ENCODE peak calls at places on chromosomes 16 and 17, in nine cellular contexts. One of them, this sample, is unnamed.

GRCh38 chr16:2493608-2494007 is 18.7 kb downstream of the TBC1D24 start:
- DNase-seq in ascending aorta: no peak
- DNase-seq in H4: no peak
- DNase-seq in stimulated activated CD8-positive, alpha-beta memory T cell treated with anti-CD3 and anti-CD28 coated beads, Interleukin-15, amount 100 ng/mL, for 4 hours: no peak
- DNase-seq in cardiac muscle cell: no peak
- DNase-seq in GM20000: no peak
- DNase-seq in H54: no peak
- DNase-seq in activated CD8-positive, alpha-beta T cell treated with anti-CD3 and anti-CD28 coated beads for 36 hours: no peak
- DNase-seq in HuH-7.5: no peak
- DNase-seq in this sample: no peak

GRCh38 chr17:31074772-31075538 is 19.8 kb upstream of the NF1 start:
- DNase-seq in ascending aorta: peak; percentile 5
- DNase-seq in H4: no peak
- DNase-seq in stimulated activated CD8-positive, alpha-beta memory T cell treated with anti-CD3 and anti-CD28 coated beads, Interleukin-15, amount 100 ng/mL, for 4 hours: no peak
- DNase-seq in cardiac muscle cell: peak; percentile 48
- DNase-seq in GM20000: no peak
- DNase-seq in H54: no peak
- DNase-seq in activated CD8-positive, alpha-beta T cell treated with anti-CD3 and anti-CD28 coated beads for 36 hours: no peak
- DNase-seq in HuH-7.5: no peak
- DNase-seq in this sample: no peak

GRCh38 chr16:68286153-68287074 is 22.1 kb downstream of the SLC7A6 start:
- DNase-seq in ascending aorta: no peak
- DNase-seq in H4: no peak
- DNase-seq in stimulated activated CD8-positive, alpha-beta memory T cell treated with anti-CD3 and anti-CD28 coated beads, Interleukin-15, amount 100 ng/mL, for 4 hours: no peak
- DNase-seq in cardiac muscle cell: no peak
- DNase-seq in GM20000: peak; percentile 35
- DNase-seq in H54: no peak
- DNase-seq in activated CD8-positive, alpha-beta T cell treated with anti-CD3 and anti-CD28 coated beads for 36 hours: no peak
- DNase-seq in HuH-7.5: no peak
- DNase-seq in this sample: no peak

GRCh38 chr16:47519037-47519436 is 57.9 kb downstream of the PHKB start:
- DNase-seq in ascending aorta: no peak
- DNase-seq in H4: no peak
- DNase-seq in stimulated activated CD8-positive, alpha-beta memory T cell treated with anti-CD3 and anti-CD28 coated beads, Interleukin-15, amount 100 ng/mL, for 4 hours: no peak
- DNase-seq in cardiac muscle cell: no peak
- DNase-seq in GM20000: no peak
- DNase-seq in H54: no peak
- DNase-seq in activated CD8-positive, alpha-beta T cell treated with anti-CD3 and anti-CD28 coated beads for 36 hours: no peak
- DNase-seq in HuH-7.5: no peak
- DNase-seq in this sample: no peak

GRCh38 chr17:83110755-83111154 is 31.3 kb downstream of the METRNL start:
- DNase-seq in ascending aorta: no peak
- DNase-seq in H4: no peak
- DNase-seq in stimulated activated CD8-positive, alpha-beta memory T cell treated with anti-CD3 and anti-CD28 coated beads, Interleukin-15, amount 100 ng/mL, for 4 hours: no peak
- DNase-seq in cardiac muscle cell: no peak
- DNase-seq in GM20000: no peak
- DNase-seq in H54: no peak
- DNase-seq in activated CD8-positive, alpha-beta T cell treated with anti-CD3 and anti-CD28 coated beads for 36 hours: no peak
- DNase-seq in HuH-7.5: no peak
- DNase-seq in this sample: no peak

GRCh38 chr17:33888455-33888854 is 366.6 kb upstream of the CCL2 start:
- DNase-seq in ascending aorta: no peak
- DNase-seq in H4: peak; percentile 22
- DNase-seq in stimulated activated CD8-positive, alpha-beta memory T cell treated with anti-CD3 and anti-CD28 coated beads, Interleukin-15, amount 100 ng/mL, for 4 hours: no peak
- DNase-seq in cardiac muscle cell: no peak
- DNase-seq in GM20000: no peak
- DNase-seq in H54: no peak
- DNase-seq in activated CD8-positive, alpha-beta T cell treated with anti-CD3 and anti-CD28 coated beads for 36 hours: peak; percentile 2
- DNase-seq in HuH-7.5: no peak
- DNase-seq in this sample: no peak

GRCh38 chr17:43085489-43085888 is 39.7 kb downstream of the BRCA1 start:
- DNase-seq in ascending aorta: no peak
- DNase-seq in H4: no peak
- DNase-seq in stimulated activated CD8-positive, alpha-beta memory T cell treated with anti-CD3 and anti-CD28 coated beads, Interleukin-15, amount 100 ng/mL, for 4 hours: no peak
- DNase-seq in cardiac muscle cell: peak; percentile 56
- DNase-seq in GM20000: no peak
- DNase-seq in H54: no peak
- DNase-seq in activated CD8-positive, alpha-beta T cell treated with anti-CD3 and anti-CD28 coated beads for 36 hours: no peak
- DNase-seq in HuH-7.5: no peak
- DNase-seq in this sample: peak; percentile 16

GRCh38 chr17:40075216-40076100 is 12.7 kb downstream of the THRA start:
- DNase-seq in ascending aorta: peak; percentile 94
- DNase-seq in H4: peak; percentile 53
- DNase-seq in stimulated activated CD8-positive, alpha-beta memory T cell treated with anti-CD3 and anti-CD28 coated beads, Interleukin-15, amount 100 ng/mL, for 4 hours: peak; percentile 36
- DNase-seq in cardiac muscle cell: peak; percentile 78
- DNase-seq in GM20000: peak; percentile 74
- DNase-seq in H54: no peak
- DNase-seq in activated CD8-positive, alpha-beta T cell treated with anti-CD3 and anti-CD28 coated beads for 36 hours: peak; percentile 73
- DNase-seq in HuH-7.5: peak; percentile 51
- DNase-seq in this sample: no peak

GRCh38 chr16:56389554-56389953 is 35.8 kb downstream of the AMFR start:
- DNase-seq in ascending aorta: no peak
- DNase-seq in H4: no peak
- DNase-seq in stimulated activated CD8-positive, alpha-beta memory T cell treated with anti-CD3 and anti-CD28 coated beads, Interleukin-15, amount 100 ng/mL, for 4 hours: no peak
- DNase-seq in cardiac muscle cell: no peak
- DNase-seq in GM20000: no peak
- DNase-seq in H54: peak; percentile 47
- DNase-seq in activated CD8-positive, alpha-beta T cell treated with anti-CD3 and anti-CD28 coated beads for 36 hours: no peak
- DNase-seq in HuH-7.5: no peak
- DNase-seq in this sample: no peak

GRCh38 chr16:88768041-88768876 is 16.8 kb downstream of the PIEZO1 start:
- DNase-seq in ascending aorta: peak; percentile 77
- DNase-seq in H4: no peak
- DNase-seq in stimulated activated CD8-positive, alpha-beta memory T cell treated with anti-CD3 and anti-CD28 coated beads, Interleukin-15, amount 100 ng/mL, for 4 hours: no peak
- DNase-seq in cardiac muscle cell: peak; percentile 90
- DNase-seq in GM20000: no peak
- DNase-seq in H54: no peak
- DNase-seq in activated CD8-positive, alpha-beta T cell treated with anti-CD3 and anti-CD28 coated beads for 36 hours: no peak
- DNase-seq in HuH-7.5: no peak
- DNase-seq in this sample: no peak

GRCh38 chr16:75660321-75660720 is 12.7 kb downstream of the TERF2IP start:
- DNase-seq in ascending aorta: no peak
- DNase-seq in H4: no peak
- DNase-seq in stimulated activated CD8-positive, alpha-beta memory T cell treated with anti-CD3 and anti-CD28 coated beads, Interleukin-15, amount 100 ng/mL, for 4 hours: no peak
- DNase-seq in cardiac muscle cell: no peak
- DNase-seq in GM20000: no peak
- DNase-seq in H54: no peak
- DNase-seq in activated CD8-positive, alpha-beta T cell treated with anti-CD3 and anti-CD28 coated beads for 36 hours: no peak
- DNase-seq in HuH-7.5: no peak
- DNase-seq in this sample: no peak

GRCh38 chr17:28720247-28720996 is 637 bp downstream of the RPL23A start:
- DNase-seq in ascending aorta: no peak
- DNase-seq in H4: no peak
- DNase-seq in stimulated activated CD8-positive, alpha-beta memory T cell treated with anti-CD3 and anti-CD28 coated beads, Interleukin-15, amount 100 ng/mL, for 4 hours: no peak
- DNase-seq in cardiac muscle cell: no peak
- DNase-seq in GM20000: no peak
- DNase-seq in H54: no peak
- DNase-seq in activated CD8-positive, alpha-beta T cell treated with anti-CD3 and anti-CD28 coated beads for 36 hours: peak; percentile 58
- DNase-seq in HuH-7.5: no peak
- DNase-seq in this sample: no peak

GRCh38 chr16:67149276-67150057 is 1.3 kb downstream of the B3GNT9 start:
- DNase-seq in ascending aorta: no peak
- DNase-seq in H4: no peak
- DNase-seq in stimulated activated CD8-positive, alpha-beta memory T cell treated with anti-CD3 and anti-CD28 coated beads, Interleukin-15, amount 100 ng/mL, for 4 hours: no peak
- DNase-seq in cardiac muscle cell: no peak
- DNase-seq in GM20000: no peak
- DNase-seq in H54: no peak
- DNase-seq in activated CD8-positive, alpha-beta T cell treated with anti-CD3 and anti-CD28 coated beads for 36 hours: no peak
- DNase-seq in HuH-7.5: no peak
- DNase-seq in this sample: no peak

GRCh38 chr17:28899212-28899815 is 1.8 kb upstream of the FLOT2 start:
- DNase-seq in ascending aorta: no peak
- DNase-seq in H4: no peak
- DNase-seq in stimulated activated CD8-positive, alpha-beta memory T cell treated with anti-CD3 and anti-CD28 coated beads, Interleukin-15, amount 100 ng/mL, for 4 hours: no peak
- DNase-seq in cardiac muscle cell: no peak
- DNase-seq in GM20000: no peak
- DNase-seq in H54: no peak
- DNase-seq in activated CD8-positive, alpha-beta T cell treated with anti-CD3 and anti-CD28 coated beads for 36 hours: no peak
- DNase-seq in HuH-7.5: no peak
- DNase-seq in this sample: no peak

GRCh38 chr17:80761421-80761871 is 216.8 kb downstream of the RPTOR start:
- DNase-seq in ascending aorta: peak; percentile 4
- DNase-seq in H4: peak; percentile 87
- DNase-seq in stimulated activated CD8-positive, alpha-beta memory T cell treated with anti-CD3 and anti-CD28 coated beads, Interleukin-15, amount 100 ng/mL, for 4 hours: peak; percentile 63
- DNase-seq in cardiac muscle cell: no peak
- DNase-seq in GM20000: no peak
- DNase-seq in H54: peak; percentile 80
- DNase-seq in activated CD8-positive, alpha-beta T cell treated with anti-CD3 and anti-CD28 coated beads for 36 hours: peak; percentile 87
- DNase-seq in HuH-7.5: no peak
- DNase-seq in this sample: peak; percentile 82

GRCh38 chr16:58348986-58349385 is 43.3 kb upstream of the GINS3 start:
- DNase-seq in ascending aorta: no peak
- DNase-seq in H4: no peak
- DNase-seq in stimulated activated CD8-positive, alpha-beta memory T cell treated with anti-CD3 and anti-CD28 coated beads, Interleukin-15, amount 100 ng/mL, for 4 hours: no peak
- DNase-seq in cardiac muscle cell: no peak
- DNase-seq in GM20000: no peak
- DNase-seq in H54: no peak
- DNase-seq in activated CD8-positive, alpha-beta T cell treated with anti-CD3 and anti-CD28 coated beads for 36 hours: no peak
- DNase-seq in HuH-7.5: no peak
- DNase-seq in this sample: no peak

GRCh38 chr17:49910094-49910857 is 58.7 kb upstream of the DLX4 start:
- DNase-seq in ascending aorta: no peak
- DNase-seq in H4: no peak
- DNase-seq in stimulated activated CD8-positive, alpha-beta memory T cell treated with anti-CD3 and anti-CD28 coated beads, Interleukin-15, amount 100 ng/mL, for 4 hours: no peak
- DNase-seq in cardiac muscle cell: peak; percentile 18
- DNase-seq in GM20000: no peak
- DNase-seq in H54: peak; percentile 75
- DNase-seq in activated CD8-positive, alpha-beta T cell treated with anti-CD3 and anti-CD28 coated beads for 36 hours: peak; percentile 54
- DNase-seq in HuH-7.5: no peak
- DNase-seq in this sample: no peak

GRCh38 chr16:66405057-66405783 is 21.9 kb upstream of the BEAN1 start:
- DNase-seq in ascending aorta: no peak
- DNase-seq in H4: no peak
- DNase-seq in stimulated activated CD8-positive, alpha-beta memory T cell treated with anti-CD3 and anti-CD28 coated beads, Interleukin-15, amount 100 ng/mL, for 4 hours: no peak
- DNase-seq in cardiac muscle cell: no peak
- DNase-seq in GM20000: no peak
- DNase-seq in H54: no peak
- DNase-seq in activated CD8-positive, alpha-beta T cell treated with anti-CD3 and anti-CD28 coated beads for 36 hours: no peak
- DNase-seq in HuH-7.5: no peak
- DNase-seq in this sample: no peak

GRCh38 chr17:2030779-2031163 is 818 bp downstream of the DPH1 start:
- DNase-seq in ascending aorta: peak; percentile 76
- DNase-seq in H4: no peak
- DNase-seq in stimulated activated CD8-positive, alpha-beta memory T cell treated with anti-CD3 and anti-CD28 coated beads, Interleukin-15, amount 100 ng/mL, for 4 hours: no peak
- DNase-seq in cardiac muscle cell: no peak
- DNase-seq in GM20000: no peak
- DNase-seq in H54: no peak
- DNase-seq in activated CD8-positive, alpha-beta T cell treated with anti-CD3 and anti-CD28 coated beads for 36 hours: no peak
- DNase-seq in HuH-7.5: no peak
- DNase-seq in this sample: no peak

GRCh38 chr17:28227278-28228108 is 91.5 kb upstream of the TMEM97 start:
- DNase-seq in ascending aorta: peak; percentile 67
- DNase-seq in H4: no peak
- DNase-seq in stimulated activated CD8-positive, alpha-beta memory T cell treated with anti-CD3 and anti-CD28 coated beads, Interleukin-15, amount 100 ng/mL, for 4 hours: no peak
- DNase-seq in cardiac muscle cell: peak; percentile 84
- DNase-seq in GM20000: no peak
- DNase-seq in H54: peak; percentile 44
- DNase-seq in activated CD8-positive, alpha-beta T cell treated with anti-CD3 and anti-CD28 coated beads for 36 hours: peak; percentile 50
- DNase-seq in HuH-7.5: peak; percentile 88
- DNase-seq in this sample: no peak

GRCh38 chr17:28657756-28658155 is 4.0 kb downstream of the SDF2 start:
- DNase-seq in ascending aorta: no peak
- DNase-seq in H4: no peak
- DNase-seq in stimulated activated CD8-positive, alpha-beta memory T cell treated with anti-CD3 and anti-CD28 coated beads, Interleukin-15, amount 100 ng/mL, for 4 hours: no peak
- DNase-seq in cardiac muscle cell: no peak
- DNase-seq in GM20000: no peak
- DNase-seq in H54: no peak
- DNase-seq in activated CD8-positive, alpha-beta T cell treated with anti-CD3 and anti-CD28 coated beads for 36 hours: no peak
- DNase-seq in HuH-7.5: no peak
- DNase-seq in this sample: no peak

GRCh38 chr17:75626496-75627038 is 6.7 kb upstream of the SMIM5 start:
- DNase-seq in ascending aorta: no peak
- DNase-seq in H4: no peak
- DNase-seq in stimulated activated CD8-positive, alpha-beta memory T cell treated with anti-CD3 and anti-CD28 coated beads, Interleukin-15, amount 100 ng/mL, for 4 hours: no peak
- DNase-seq in cardiac muscle cell: no peak
- DNase-seq in GM20000: no peak
- DNase-seq in H54: no peak
- DNase-seq in activated CD8-positive, alpha-beta T cell treated with anti-CD3 and anti-CD28 coated beads for 36 hours: no peak
- DNase-seq in HuH-7.5: no peak
- DNase-seq in this sample: no peak

GRCh38 chr16:35252356-35252936 is 1793.0 kb downstream of the TP53TG3F start:
- DNase-seq in ascending aorta: no peak
- DNase-seq in H4: no peak
- DNase-seq in stimulated activated CD8-positive, alpha-beta memory T cell treated with anti-CD3 and anti-CD28 coated beads, Interleukin-15, amount 100 ng/mL, for 4 hours: no peak
- DNase-seq in cardiac muscle cell: no peak
- DNase-seq in GM20000: no peak
- DNase-seq in H54: no peak
- DNase-seq in activated CD8-positive, alpha-beta T cell treated with anti-CD3 and anti-CD28 coated beads for 36 hours: no peak
- DNase-seq in HuH-7.5: no peak
- DNase-seq in this sample: no peak

GRCh38 chr17:67092291-67092690 is 47.9 kb downstream of the CACNG1 start:
- DNase-seq in ascending aorta: no peak
- DNase-seq in H4: no peak
- DNase-seq in stimulated activated CD8-positive, alpha-beta memory T cell treated with anti-CD3 and anti-CD28 coated beads, Interleukin-15, amount 100 ng/mL, for 4 hours: no peak
- DNase-seq in cardiac muscle cell: no peak
- DNase-seq in GM20000: no peak
- DNase-seq in H54: no peak
- DNase-seq in activated CD8-positive, alpha-beta T cell treated with anti-CD3 and anti-CD28 coated beads for 36 hours: no peak
- DNase-seq in HuH-7.5: no peak
- DNase-seq in this sample: no peak

GRCh38 chr16:88473666-88474534 is 20.8 kb downstream of the ZFPM1 start:
- DNase-seq in ascending aorta: peak; percentile 81
- DNase-seq in H4: no peak
- DNase-seq in stimulated activated CD8-positive, alpha-beta memory T cell treated with anti-CD3 and anti-CD28 coated beads, Interleukin-15, amount 100 ng/mL, for 4 hours: no peak
- DNase-seq in cardiac muscle cell: no peak
- DNase-seq in GM20000: no peak
- DNase-seq in H54: no peak
- DNase-seq in activated CD8-positive, alpha-beta T cell treated with anti-CD3 and anti-CD28 coated beads for 36 hours: no peak
- DNase-seq in HuH-7.5: no peak
- DNase-seq in this sample: no peak

GRCh38 chr17:38885044-38885727 is 15.3 kb downstream of the LASP1 start:
- DNase-seq in ascending aorta: no peak
- DNase-seq in H4: no peak
- DNase-seq in stimulated activated CD8-positive, alpha-beta memory T cell treated with anti-CD3 and anti-CD28 coated beads, Interleukin-15, amount 100 ng/mL, for 4 hours: no peak
- DNase-seq in cardiac muscle cell: no peak
- DNase-seq in GM20000: no peak
- DNase-seq in H54: no peak
- DNase-seq in activated CD8-positive, alpha-beta T cell treated with anti-CD3 and anti-CD28 coated beads for 36 hours: no peak
- DNase-seq in HuH-7.5: no peak
- DNase-seq in this sample: no peak

GRCh38 chr16:83113317-83113716 is 486.5 kb downstream of the CDH13 start:
- DNase-seq in ascending aorta: no peak
- DNase-seq in H4: no peak
- DNase-seq in stimulated activated CD8-positive, alpha-beta memory T cell treated with anti-CD3 and anti-CD28 coated beads, Interleukin-15, amount 100 ng/mL, for 4 hours: no peak
- DNase-seq in cardiac muscle cell: peak; percentile 35
- DNase-seq in GM20000: no peak
- DNase-seq in H54: no peak
- DNase-seq in activated CD8-positive, alpha-beta T cell treated with anti-CD3 and anti-CD28 coated beads for 36 hours: peak; percentile 31
- DNase-seq in HuH-7.5: peak; percentile 18
- DNase-seq in this sample: peak; percentile 34

GRCh38 chr17:42050360-42051012 is at the start of gene C17orf113:
- DNase-seq in ascending aorta: peak; percentile 69
- DNase-seq in H4: no peak
- DNase-seq in stimulated activated CD8-positive, alpha-beta memory T cell treated with anti-CD3 and anti-CD28 coated beads, Interleukin-15, amount 100 ng/mL, for 4 hours: no peak
- DNase-seq in cardiac muscle cell: peak; percentile 81
- DNase-seq in GM20000: peak; percentile 92
- DNase-seq in H54: no peak
- DNase-seq in activated CD8-positive, alpha-beta T cell treated with anti-CD3 and anti-CD28 coated beads for 36 hours: peak; percentile 62
- DNase-seq in HuH-7.5: peak; percentile 69
- DNase-seq in this sample: peak; percentile 30

GRCh38 chr17:48961516-48962233 is 6.7 kb downstream of the GIP start:
- DNase-seq in ascending aorta: no peak
- DNase-seq in H4: peak; percentile 58
- DNase-seq in stimulated activated CD8-positive, alpha-beta memory T cell treated with anti-CD3 and anti-CD28 coated beads, Interleukin-15, amount 100 ng/mL, for 4 hours: no peak
- DNase-seq in cardiac muscle cell: peak; percentile 42
- DNase-seq in GM20000: peak; percentile 2
- DNase-seq in H54: peak; percentile 83
- DNase-seq in activated CD8-positive, alpha-beta T cell treated with anti-CD3 and anti-CD28 coated beads for 36 hours: no peak
- DNase-seq in HuH-7.5: no peak
- DNase-seq in this sample: no peak

GRCh38 chr16:53821957-53822625 is 118.1 kb downstream of the FTO start:
- DNase-seq in ascending aorta: no peak
- DNase-seq in H4: peak; percentile 49
- DNase-seq in stimulated activated CD8-positive, alpha-beta memory T cell treated with anti-CD3 and anti-CD28 coated beads, Interleukin-15, amount 100 ng/mL, for 4 hours: no peak
- DNase-seq in cardiac muscle cell: no peak
- DNase-seq in GM20000: no peak
- DNase-seq in H54: peak; percentile 15
- DNase-seq in activated CD8-positive, alpha-beta T cell treated with anti-CD3 and anti-CD28 coated beads for 36 hours: no peak
- DNase-seq in HuH-7.5: no peak
- DNase-seq in this sample: no peak

GRCh38 chr16:1014771-1015495 is 33.4 kb downstream of the SOX8 start:
- DNase-seq in ascending aorta: peak; percentile 76
- DNase-seq in H4: no peak
- DNase-seq in stimulated activated CD8-positive, alpha-beta memory T cell treated with anti-CD3 and anti-CD28 coated beads, Interleukin-15, amount 100 ng/mL, for 4 hours: no peak
- DNase-seq in cardiac muscle cell: peak; percentile 71
- DNase-seq in GM20000: no peak
- DNase-seq in H54: no peak
- DNase-seq in activated CD8-positive, alpha-beta T cell treated with anti-CD3 and anti-CD28 coated beads for 36 hours: no peak
- DNase-seq in HuH-7.5: no peak
- DNase-seq in this sample: no peak